ENCODE peak calls at places on chromosomes 3 and 15, in ten cellular contexts. One of them, this sample, is unnamed.

GRCh38 chr3:149969110-149969944 is 1.4 kb downstream of the PFN2 start:
- DNase-seq in AG10803: peak
- DNase-seq in neural progenitor cell: peak
- DNase-seq in A549: peak
- DNase-seq in AG09309: no peak
- DNase-seq in fibroblast of pulmonary artery: peak
- DNase-seq in adrenal gland: peak
- DNase-seq in mucosa of descending colon: peak
- DNase-seq in cardiac fibroblast: peak
- DNase-seq in lower lobe of right lung: no peak
- DNase-seq in this sample: peak

GRCh38 chr3:143849854-143850549 is 1.7 kb upstream of the SLC9A9 start:
- DNase-seq in AG10803: peak
- DNase-seq in neural progenitor cell: no peak
- DNase-seq in A549: no peak
- DNase-seq in AG09309: peak
- DNase-seq in fibroblast of pulmonary artery: peak
- DNase-seq in adrenal gland: no peak
- DNase-seq in mucosa of descending colon: peak
- DNase-seq in cardiac fibroblast: peak
- DNase-seq in lower lobe of right lung: no peak
- DNase-seq in this sample: peak

GRCh38 chr3:123723527-123724168 is 138.8 kb upstream of the HACD2 start:
- DNase-seq in AG10803: peak
- DNase-seq in neural progenitor cell: peak
- DNase-seq in A549: peak
- DNase-seq in AG09309: no peak
- DNase-seq in fibroblast of pulmonary artery: peak
- DNase-seq in adrenal gland: peak
- DNase-seq in mucosa of descending colon: peak
- DNase-seq in cardiac fibroblast: peak
- DNase-seq in lower lobe of right lung: no peak
- DNase-seq in this sample: peak

GRCh38 chr15:90126022-90126421 is 23.8 kb upstream of the IDH2 start:
- DNase-seq in AG10803: no peak
- DNase-seq in neural progenitor cell: no peak
- DNase-seq in A549: peak
- DNase-seq in AG09309: no peak
- DNase-seq in fibroblast of pulmonary artery: no peak
- DNase-seq in adrenal gland: no peak
- DNase-seq in mucosa of descending colon: peak
- DNase-seq in cardiac fibroblast: no peak
- DNase-seq in lower lobe of right lung: no peak
- DNase-seq in this sample: no peak

GRCh38 chr3:46409735-46410489 is 2.9 kb downstream of the CCRL2 start:
- DNase-seq in AG10803: no peak
- DNase-seq in neural progenitor cell: no peak
- DNase-seq in A549: no peak
- DNase-seq in AG09309: no peak
- DNase-seq in fibroblast of pulmonary artery: no peak
- DNase-seq in adrenal gland: no peak
- DNase-seq in mucosa of descending colon: no peak
- DNase-seq in cardiac fibroblast: no peak
- DNase-seq in lower lobe of right lung: no peak
- DNase-seq in this sample: no peak

GRCh38 chr3:187963003-187963676 is 190.8 kb upstream of the LPP start:
- DNase-seq in AG10803: no peak
- DNase-seq in neural progenitor cell: no peak
- DNase-seq in A549: no peak
- DNase-seq in AG09309: no peak
- DNase-seq in fibroblast of pulmonary artery: no peak
- DNase-seq in adrenal gland: no peak
- DNase-seq in mucosa of descending colon: no peak
- DNase-seq in cardiac fibroblast: no peak
- DNase-seq in lower lobe of right lung: no peak
- DNase-seq in this sample: no peak

GRCh38 chr3:69739204-69740102 is at the start of gene MITF:
- DNase-seq in AG10803: peak
- DNase-seq in neural progenitor cell: peak
- DNase-seq in A549: peak
- DNase-seq in AG09309: peak
- DNase-seq in fibroblast of pulmonary artery: peak
- DNase-seq in adrenal gland: peak
- DNase-seq in mucosa of descending colon: peak
- DNase-seq in cardiac fibroblast: peak
- DNase-seq in lower lobe of right lung: peak
- DNase-seq in this sample: peak

GRCh38 chr3:72335458-72336050 is 512.7 kb downstream of the SHQ1 start:
- DNase-seq in AG10803: no peak
- DNase-seq in neural progenitor cell: no peak
- DNase-seq in A549: no peak
- DNase-seq in AG09309: no peak
- DNase-seq in fibroblast of pulmonary artery: no peak
- DNase-seq in adrenal gland: no peak
- DNase-seq in mucosa of descending colon: no peak
- DNase-seq in cardiac fibroblast: peak
- DNase-seq in lower lobe of right lung: no peak
- DNase-seq in this sample: no peak

GRCh38 chr15:47523669-47524068 is 193.6 kb upstream of the SEMA6D start:
- DNase-seq in AG10803: peak
- DNase-seq in neural progenitor cell: no peak
- DNase-seq in A549: no peak
- DNase-seq in AG09309: no peak
- DNase-seq in fibroblast of pulmonary artery: peak
- DNase-seq in adrenal gland: no peak
- DNase-seq in mucosa of descending colon: no peak
- DNase-seq in cardiac fibroblast: peak
- DNase-seq in lower lobe of right lung: no peak
- DNase-seq in this sample: peak

GRCh38 chr3:136207741-136208140 is 11.6 kb upstream of the MSL2 start:
- DNase-seq in AG10803: no peak
- DNase-seq in neural progenitor cell: no peak
- DNase-seq in A549: no peak
- DNase-seq in AG09309: no peak
- DNase-seq in fibroblast of pulmonary artery: no peak
- DNase-seq in adrenal gland: no peak
- DNase-seq in mucosa of descending colon: no peak
- DNase-seq in cardiac fibroblast: no peak
- DNase-seq in lower lobe of right lung: no peak
- DNase-seq in this sample: no peak

GRCh38 chr3:128629936-128630335 is 20.7 kb downstream of the RPN1 start:
- DNase-seq in AG10803: no peak
- DNase-seq in neural progenitor cell: no peak
- DNase-seq in A549: no peak
- DNase-seq in AG09309: no peak
- DNase-seq in fibroblast of pulmonary artery: no peak
- DNase-seq in adrenal gland: no peak
- DNase-seq in mucosa of descending colon: no peak
- DNase-seq in cardiac fibroblast: no peak
- DNase-seq in lower lobe of right lung: no peak
- DNase-seq in this sample: no peak

DNA sequence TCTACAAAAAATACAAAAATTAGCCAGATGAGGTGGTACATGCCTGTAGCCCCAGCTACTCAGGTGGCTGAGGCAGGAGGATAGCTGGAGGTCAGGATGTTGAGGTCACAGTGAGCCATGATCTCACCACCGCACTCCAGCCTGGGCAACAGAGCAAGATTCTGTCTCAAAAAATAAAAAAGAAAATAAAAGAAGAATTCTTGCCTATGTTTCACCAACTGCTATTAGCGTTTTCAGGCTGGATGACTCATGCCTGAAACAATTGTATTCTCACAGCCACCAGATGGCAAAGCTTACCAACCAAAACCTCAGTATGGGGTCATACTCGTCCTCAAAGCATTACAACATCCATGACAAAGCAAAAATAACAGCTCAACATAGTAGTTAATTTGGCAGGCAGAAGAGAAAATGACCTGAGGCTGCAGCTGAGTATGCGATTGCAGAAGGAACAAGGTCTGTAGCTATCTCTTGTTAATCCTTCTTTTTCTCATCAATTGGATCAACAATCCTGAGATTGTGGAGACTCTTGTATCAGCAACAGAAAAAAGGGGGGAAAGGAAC is 52.2 kb downstream of the TP53BP1 start:
- DNase-seq in AG10803: peak
- DNase-seq in neural progenitor cell: peak
- DNase-seq in A549: peak
- DNase-seq in AG09309: peak
- DNase-seq in fibroblast of pulmonary artery: peak
- DNase-seq in adrenal gland: peak
- DNase-seq in mucosa of descending colon: peak
- DNase-seq in cardiac fibroblast: peak
- DNase-seq in lower lobe of right lung: no peak
- DNase-seq in this sample: peak
- TF ChIP-seq CTCF in AG10803: peak
- TF ChIP-seq CTCF in neural progenitor cell: peak
- TF ChIP-seq CTCF in A549: peak
- TF ChIP-seq CTCF in AG09309: peak
- TF ChIP-seq CTCF in fibroblast of pulmonary artery: peak
- TF ChIP-seq CTCF in adrenal gland: peak
- TF ChIP-seq CTCF in mucosa of descending colon: no peak
- TF ChIP-seq CTCF in cardiac fibroblast: peak
- TF ChIP-seq CTCF in lower lobe of right lung: peak
- TF ChIP-seq CTCF in this sample: peak

GRCh38 chr15:94026458-94026967 is 204.8 kb upstream of the MCTP2 start:
- DNase-seq in AG10803: peak
- DNase-seq in neural progenitor cell: no peak
- DNase-seq in A549: no peak
- DNase-seq in AG09309: no peak
- DNase-seq in fibroblast of pulmonary artery: peak
- DNase-seq in adrenal gland: no peak
- DNase-seq in mucosa of descending colon: no peak
- DNase-seq in cardiac fibroblast: peak
- DNase-seq in lower lobe of right lung: no peak
- DNase-seq in this sample: peak

GRCh38 chr15:94029495-94029894 is 201.9 kb upstream of the MCTP2 start:
- DNase-seq in AG10803: peak
- DNase-seq in neural progenitor cell: no peak
- DNase-seq in A549: no peak
- DNase-seq in AG09309: no peak
- DNase-seq in fibroblast of pulmonary artery: no peak
- DNase-seq in adrenal gland: no peak
- DNase-seq in mucosa of descending colon: no peak
- DNase-seq in cardiac fibroblast: no peak
- DNase-seq in lower lobe of right lung: no peak
- DNase-seq in this sample: peak

GRCh38 chr15:94028121-94028520 is 203.2 kb upstream of the MCTP2 start:
- DNase-seq in AG10803: no peak
- DNase-seq in neural progenitor cell: no peak
- DNase-seq in A549: no peak
- DNase-seq in AG09309: no peak
- DNase-seq in fibroblast of pulmonary artery: no peak
- DNase-seq in adrenal gland: no peak
- DNase-seq in mucosa of descending colon: no peak
- DNase-seq in cardiac fibroblast: no peak
- DNase-seq in lower lobe of right lung: no peak
- DNase-seq in this sample: no peak

GRCh38 chr15:94028809-94029208 is 202.6 kb upstream of the MCTP2 start:
- DNase-seq in AG10803: no peak
- DNase-seq in neural progenitor cell: no peak
- DNase-seq in A549: no peak
- DNase-seq in AG09309: no peak
- DNase-seq in fibroblast of pulmonary artery: no peak
- DNase-seq in adrenal gland: no peak
- DNase-seq in mucosa of descending colon: no peak
- DNase-seq in cardiac fibroblast: no peak
- DNase-seq in lower lobe of right lung: no peak
- DNase-seq in this sample: no peak

DNA sequence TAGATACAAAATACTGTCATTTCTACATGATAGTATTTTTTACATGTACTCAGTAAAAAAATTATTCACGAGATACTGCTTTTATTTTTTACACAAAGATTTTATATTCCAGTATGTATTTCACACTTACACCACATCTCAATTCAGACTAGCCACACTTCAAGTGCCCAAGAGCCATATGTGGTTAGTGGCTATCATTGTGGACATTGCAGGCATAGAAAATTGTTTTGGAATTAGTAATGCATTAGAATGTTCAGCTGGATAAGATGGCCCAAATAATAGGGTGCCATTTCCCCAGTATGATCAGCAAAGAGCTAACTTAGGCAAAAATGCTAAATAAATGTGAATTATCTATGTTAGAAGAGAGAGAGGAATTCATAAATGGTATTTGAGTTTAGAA is 203.8 kb upstream of the MCTP2 start:
- DNase-seq in AG10803: no peak
- DNase-seq in neural progenitor cell: no peak
- DNase-seq in A549: no peak
- DNase-seq in AG09309: no peak
- DNase-seq in fibroblast of pulmonary artery: no peak
- DNase-seq in adrenal gland: no peak
- DNase-seq in mucosa of descending colon: no peak
- DNase-seq in cardiac fibroblast: no peak
- DNase-seq in lower lobe of right lung: no peak
- DNase-seq in this sample: peak
- H3K4me3 ChIP-seq in AG10803: no peak
- H3K4me3 ChIP-seq in neural progenitor cell: no peak
- H3K4me3 ChIP-seq in A549: no peak
- H3K4me3 ChIP-seq in AG09309: no peak
- H3K4me3 ChIP-seq in fibroblast of pulmonary artery: no peak
- H3K4me3 ChIP-seq in adrenal gland: no peak
- H3K4me3 ChIP-seq in mucosa of descending colon: no peak
- H3K4me3 ChIP-seq in cardiac fibroblast: no peak
- H3K4me3 ChIP-seq in lower lobe of right lung: no peak
- H3K4me3 ChIP-seq in this sample: no peak

GRCh38 chr3:152123457-152123856 is 145.3 kb upstream of the MBNL1 start:
- DNase-seq in AG10803: no peak
- DNase-seq in neural progenitor cell: no peak
- DNase-seq in A549: no peak
- DNase-seq in AG09309: no peak
- DNase-seq in fibroblast of pulmonary artery: no peak
- DNase-seq in adrenal gland: no peak
- DNase-seq in mucosa of descending colon: no peak
- DNase-seq in cardiac fibroblast: no peak
- DNase-seq in lower lobe of right lung: no peak
- DNase-seq in this sample: no peak
- TF ChIP-seq CTCF in AG10803: peak
- TF ChIP-seq CTCF in neural progenitor cell: no peak
- TF ChIP-seq CTCF in A549: no peak
- TF ChIP-seq CTCF in AG09309: peak
- TF ChIP-seq CTCF in fibroblast of pulmonary artery: peak
- TF ChIP-seq CTCF in adrenal gland: no peak
- TF ChIP-seq CTCF in mucosa of descending colon: no peak
- TF ChIP-seq CTCF in cardiac fibroblast: peak
- TF ChIP-seq CTCF in lower lobe of right lung: no peak
- TF ChIP-seq CTCF in this sample: no peak

DNA sequence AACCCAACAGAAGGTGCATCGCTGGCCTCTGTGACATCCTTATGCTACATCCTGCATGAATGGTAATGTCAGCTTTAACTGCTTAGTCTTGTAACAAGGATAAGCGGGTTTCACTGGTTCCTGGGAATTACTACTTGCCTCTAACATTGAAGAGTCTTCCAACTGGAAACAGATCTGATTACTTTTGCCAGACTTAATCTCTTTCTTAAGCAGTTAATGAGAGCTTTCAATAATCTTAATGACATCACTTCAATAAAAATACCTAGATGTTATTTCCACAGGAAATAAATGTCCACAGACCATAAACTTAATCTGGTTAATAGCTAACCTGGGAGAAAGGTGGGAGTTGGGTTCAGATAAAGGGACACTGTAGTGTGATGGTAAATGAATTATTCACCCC is 44.0 kb downstream of the FMN1 start:
- DNase-seq in AG10803: no peak
- DNase-seq in neural progenitor cell: peak
- DNase-seq in A549: no peak
- DNase-seq in AG09309: no peak
- DNase-seq in fibroblast of pulmonary artery: no peak
- DNase-seq in adrenal gland: no peak
- DNase-seq in mucosa of descending colon: no peak
- DNase-seq in cardiac fibroblast: no peak
- DNase-seq in lower lobe of right lung: no peak
- DNase-seq in this sample: no peak
- H3K4me3 ChIP-seq in AG10803: no peak
- H3K4me3 ChIP-seq in neural progenitor cell: no peak
- H3K4me3 ChIP-seq in A549: no peak
- H3K4me3 ChIP-seq in AG09309: no peak
- H3K4me3 ChIP-seq in fibroblast of pulmonary artery: no peak
- H3K4me3 ChIP-seq in adrenal gland: no peak
- H3K4me3 ChIP-seq in mucosa of descending colon: no peak
- H3K4me3 ChIP-seq in cardiac fibroblast: no peak
- H3K4me3 ChIP-seq in lower lobe of right lung: no peak
- H3K4me3 ChIP-seq in this sample: no peak

This sample was measured in astrocyte of the spinal cord.